ENCODE peak calls at places on chromosomes 13 and 19, in eight cellular contexts. X is GM23248, M is fibroblast of lung, R is H9, W is K562, O is colonic mucosa, L is PC-3, K is endodermal cell. F is an unnamed sample.

GRCh38 chr19:5536337-5536894 is 31.3 kb downstream of the TINCR start:
- DNase-seq in O (no peak), L (peak; percentile 48), M (peak; percentile 5), W (peak; percentile 32), K (peak; percentile 97), R (peak; percentile 96), X (peak; percentile 65), F (no peak)

GRCh38 chr13:48891586-48891985 is 84.1 kb upstream of the FNDC3A start:
- DNase-seq in O (no peak), W (no peak), R (no peak), L (peak; percentile 56), K (no peak), X (peak; percentile 68), M (peak; percentile 37), F (no peak)

GRCh38 chr13:26498524-26499208 is 58.8 kb upstream of the WASF3 start:
- DNase-seq in O (no peak), M (peak; percentile 12), X (peak; percentile 61), L (no peak), R (no peak), W (no peak), K (no peak), F (no peak)

GRCh38 chr19:11070123-11070522 is 19.1 kb upstream of the LDLR start:
- DNase-seq in K (no peak), O (no peak), W (no peak), R (no peak), X (no peak), M (no peak), L (no peak), F (no peak)

GRCh38 chr13:98994896-98995295 is 17.0 kb upstream of the DOCK9 start:
- DNase-seq in K (no peak), M (no peak), R (no peak), X (no peak), L (no peak), W (no peak), O (no peak), F (no peak)

GRCh38 chr19:38545596-38545995 is 72.2 kb downstream of the MAP4K1 start:
- DNase-seq in O (no peak), R (no peak), M (no peak), X (peak; percentile 32), W (no peak), L (no peak), K (no peak), F (no peak)

GRCh38 chr13:39259371-39259770 is 221.1 kb downstream of the NHLRC3 start:
- DNase-seq in O (no peak), K (no peak), R (no peak), L (no peak), M (no peak), X (no peak), W (no peak), F (no peak)

GRCh38 chr19:16373989-16374388 is 49.4 kb downstream of the KLF2 start:
- DNase-seq in X (no peak), W (no peak), R (no peak), K (no peak), M (no peak), O (no peak), L (no peak), F (no peak)

GRCh38 chr13:96460571-96460970 is 370.7 kb downstream of the HS6ST3 start:
- DNase-seq in M (no peak), R (no peak), K (no peak), O (no peak), X (no peak), L (peak; percentile 21), W (no peak), F (peak; percentile 51)

GRCh38 chr19:5434351-5434917 is 20.8 kb upstream of the ZNRF4 start:
- DNase-seq in W (peak; percentile 51), M (no peak), L (no peak), R (no peak), X (peak; percentile 29), K (no peak), O (no peak), F (no peak)

GRCh38 chr13:24693862-24694471 is 13.8 kb downstream of the ATP12A start:
- DNase-seq in X (peak; percentile 67), K (peak; percentile 90), L (peak; percentile 78), M (peak; percentile 67), O (peak; percentile 49), R (peak; percentile 82), W (peak; percentile 76), F (peak; percentile 64)

GRCh38 chr19:58317481-58318072 is 9.2 kb upstream of the ZSCAN22 start:
- DNase-seq in O (no peak), M (peak; percentile 66), K (peak; percentile 68), W (peak; percentile 50), L (peak; percentile 71), R (no peak), X (peak; percentile 74), F (peak; percentile 11)

GRCh38 chr13:33279898-33280549 is 5.5 kb downstream of the STARD13 start:
- DNase-seq in K (no peak), R (no peak), O (no peak), L (peak; percentile 95), X (peak; percentile 87), M (peak; percentile 64), W (no peak), F (no peak)

GRCh38 chr19:36121486-36122124 is 6.3 kb downstream of the TBCB start:
- DNase-seq in W (no peak), R (no peak), M (no peak), L (no peak), X (no peak), K (no peak), O (no peak), F (no peak)
- H3K9ac ChIP-seq in W (no peak overlapping the region), R (no peak overlapping the region), M (no peak overlapping the region), L (no peak overlapping the region), X (no peak overlapping the region), K (no peak overlapping the region), O (no peak overlapping the region), F (no peak overlapping the region)

GRCh38 chr19:45380107-45380506 is 9.7 kb upstream of the ERCC2 start:
- DNase-seq in O (no peak), X (no peak), L (no peak), K (no peak), W (peak; percentile 4), M (no peak), R (no peak), F (no peak)
- H3K9ac ChIP-seq in O (no peak overlapping the region), X (no peak overlapping the region), L (no peak overlapping the region), K (no peak overlapping the region), W (no peak overlapping the region), M (peak overlapping the region; percentile 16), R (no peak overlapping the region), F (no peak overlapping the region)

DNA sequence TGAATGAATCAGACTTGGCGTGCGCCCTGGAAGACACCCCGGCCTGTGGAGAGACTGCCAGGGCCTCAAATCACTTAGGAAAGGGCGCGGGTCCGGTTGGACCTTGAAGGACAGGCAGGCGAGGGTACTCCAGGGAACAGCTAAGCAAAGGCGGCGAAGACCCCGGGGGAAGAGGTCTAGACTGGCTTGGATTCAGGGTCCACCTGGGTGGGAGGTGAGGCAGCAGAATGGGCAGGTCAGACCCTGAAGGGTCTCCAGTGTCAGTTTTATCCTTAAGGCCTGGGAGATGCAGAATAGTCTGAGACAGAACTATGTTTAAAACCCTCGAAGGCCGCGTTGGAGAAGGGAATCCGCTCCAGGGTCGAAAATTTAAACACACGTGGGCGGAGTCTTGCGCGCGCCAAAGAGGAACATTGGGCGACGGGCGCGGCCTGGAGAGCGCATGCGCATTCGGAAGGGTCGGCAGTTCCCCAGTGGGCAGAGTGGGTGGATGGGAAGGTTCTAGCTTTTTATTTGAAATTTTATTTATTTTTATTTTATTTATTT is 567 bp upstream of the SMG9 start:
- DNase-seq in X (peak; percentile 67), W (peak; percentile 75), K (peak; percentile 86), L (peak; percentile 69), M (peak; percentile 69), O (peak; percentile 90), R (peak; percentile 57), F (peak; percentile 87)
- H3K9ac ChIP-seq in X (peak overlapping the region; percentile 95), W (peak overlapping the region; percentile 100), K (peak overlapping the region; percentile 82), L (peak overlapping the region; percentile 94), M (peak overlapping the region; percentile 99), O (peak overlapping the region; percentile 92), R (peak overlapping the region; percentile 88), F (peak overlapping the region; percentile 98)

DNA sequence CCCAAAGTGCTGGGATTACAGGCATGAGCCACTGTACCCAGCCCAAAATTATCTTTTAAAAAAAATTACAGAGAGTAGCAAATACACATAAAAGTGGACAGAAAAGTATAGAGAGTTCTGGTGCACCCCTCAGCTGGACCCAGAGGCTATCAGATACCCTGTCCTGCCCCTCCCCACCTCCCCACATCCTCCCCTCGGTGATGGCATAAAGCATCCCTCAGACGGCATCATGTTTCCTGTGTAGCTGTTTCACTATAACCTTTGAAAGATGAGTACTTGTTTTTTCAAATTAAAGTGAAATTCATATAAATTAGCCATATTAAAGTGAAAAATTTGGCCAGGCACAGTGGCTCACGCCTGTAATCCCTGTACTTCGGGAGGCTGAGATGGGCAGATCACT is 20.1 kb downstream of the SLC27A1 start:
- DNase-seq in K (no peak), L (no peak), O (no peak), R (no peak), W (no peak), X (no peak), M (no peak), F (no peak)
- H3K9ac ChIP-seq in K (no peak overlapping the region), L (no peak overlapping the region), O (no peak overlapping the region), R (no peak overlapping the region), W (no peak overlapping the region), X (no peak overlapping the region), M (no peak overlapping the region), F (no peak overlapping the region)

GRCh38 chr13:113216165-113217056 is 7.0 kb downstream of the CUL4A start:
- DNase-seq in K (peak; percentile 74), W (no peak), M (peak; percentile 70), O (peak; percentile 40), X (peak; percentile 85), R (peak; percentile 74), L (peak; percentile 73), F (no peak)
- H3K9ac ChIP-seq in K (no peak overlapping the region), W (peak overlapping the region; percentile 56), M (no peak overlapping the region), O (no peak overlapping the region), X (peak overlapping the region; percentile 39), R (no peak overlapping the region), L (no peak overlapping the region), F (no peak overlapping the region)

GRCh38 chr13:51764184-51765141 is 39.5 kb downstream of the DHRS12 start:
- DNase-seq in M (peak; percentile 92), K (no peak), R (no peak), W (no peak), L (peak; percentile 51), X (peak; percentile 78), O (peak; percentile 50), F (peak; percentile 68)

GRCh38 chr13:51768378-51768921 is 35.5 kb downstream of the DHRS12 start:
- DNase-seq in L (no peak), W (no peak), O (no peak), K (peak; percentile 89), X (no peak), R (peak; percentile 77), M (no peak), F (no peak)

GRCh38 chr13:51763486-51763885 is 40.5 kb downstream of the DHRS12 start:
- DNase-seq in X (no peak), M (no peak), K (no peak), L (no peak), W (no peak), O (no peak), R (no peak), F (no peak)

GRCh38 chr13:51767100-51767499 is 36.9 kb downstream of the DHRS12 start:
- DNase-seq in M (no peak), W (no peak), R (peak; percentile 65), O (no peak), K (peak; percentile 82), L (peak; percentile 8), X (no peak), F (no peak)

DNA sequence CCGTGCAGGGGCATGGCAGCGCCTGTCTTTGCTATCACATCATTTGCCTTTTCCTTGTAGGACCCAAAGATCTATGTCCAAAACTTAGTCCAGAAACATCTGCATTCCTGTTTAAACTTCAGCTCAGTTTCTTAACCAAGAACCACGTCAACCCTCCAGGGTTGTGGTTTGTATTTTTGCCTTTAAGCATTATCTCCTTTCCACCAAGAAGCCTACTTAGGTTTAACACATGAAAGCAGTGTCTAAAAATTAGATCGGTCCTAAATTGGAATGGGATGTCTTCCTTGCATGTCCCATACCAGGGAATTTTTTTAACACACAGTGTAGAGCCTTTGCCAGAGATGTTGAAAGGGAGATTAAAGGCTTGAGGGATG is 38.8 kb downstream of the DHRS12 start:
- DNase-seq in O (no peak), L (no peak), R (no peak), W (no peak), K (no peak), X (no peak), M (peak; percentile 17), F (peak; percentile 10)
- H3K9ac ChIP-seq in O (peak overlapping the region; percentile 36), L (no peak overlapping the region), R (no peak overlapping the region), W (no peak overlapping the region), K (no peak overlapping the region), X (peak overlapping the region; percentile 31), M (no peak overlapping the region), F (peak overlapping the region; percentile 60)

F was measured in MM.1S.